ENCODE peak calls at places on chromosome 14, in seven cellular contexts. K is spleen, O is tibial nerve, X is aorta, C is astrocyte, Z is endodermal cell, B is colonic mucosa. M is an unnamed sample.

GRCh38 chr14:76446921-76447320 is 71.0 kb downstream of the ESRRB start:
- DNase-seq in K (no peak), O (no peak), X (no peak), C (no peak), Z (no peak), B (no peak), M (no peak)

GRCh38 chr14:54175298-54175942 is 218.8 kb upstream of the BMP4 start:
- DNase-seq in K (no peak), O (peak; percentile 86), X (peak; percentile 46), C (peak; percentile 33), Z (peak; percentile 89), B (peak; percentile 83), M (peak; percentile 88)

GRCh38 chr14:96204151-96205058 is at the start of gene BDKRB2:
- DNase-seq in K (peak; percentile 74), O (peak; percentile 74), X (peak; percentile 72), C (peak; percentile 73), Z (peak; percentile 93), B (peak; percentile 86), M (peak; percentile 93)

GRCh38 chr14:68621400-68622365 is 171.2 kb downstream of the ZFP36L1 start:
- DNase-seq in K (no peak), O (peak; percentile 29), X (peak; percentile 83), C (peak; percentile 60), Z (peak; percentile 15), B (peak; percentile 22), M (no peak)

GRCh38 chr14:103535891-103536565 is 7.0 kb downstream of the TRMT61A start:
- DNase-seq in K (no peak), O (no peak), X (peak; percentile 38), C (no peak), Z (no peak), B (no peak), M (no peak)

GRCh38 chr14:106277503-106277902 is 751.1 kb downstream of the TMEM121 start:
- DNase-seq in K (no peak), O (no peak), X (no peak), C (no peak), Z (no peak), B (no peak), M (no peak)

GRCh38 chr14:88233915-88234314 is 89.2 kb downstream of the KCNK10 start:
- DNase-seq in K (no peak), O (no peak), X (no peak), C (no peak), Z (peak; percentile 75), B (peak; percentile 38), M (peak; percentile 14)

GRCh38 chr14:104283197-104284106 is 145.1 kb downstream of the KIF26A start:
- DNase-seq in K (peak; percentile 72), O (no peak), X (no peak), C (no peak), Z (peak; percentile 33), B (peak; percentile 84), M (no peak)

GRCh38 chr14:54166049-54166950 is 209.7 kb upstream of the BMP4 start:
- DNase-seq in K (no peak), O (no peak), X (peak; percentile 34), C (no peak), Z (no peak), B (no peak), M (no peak)

GRCh38 chr14:56342419-56342901 is 224.2 kb downstream of the PELI2 start:
- DNase-seq in K (no peak), O (no peak), X (no peak), C (peak; percentile 80), Z (no peak), B (no peak), M (no peak)

GRCh38 chr14:92500491-92500941 is 13.1 kb upstream of the RIN3 start:
- DNase-seq in K (peak; percentile 51), O (no peak), X (no peak), C (no peak), Z (peak; percentile 58), B (no peak), M (no peak)

GRCh38 chr14:72714871-72715214 is 179.1 kb downstream of the DPF3 start:
- DNase-seq in K (no peak), O (no peak), X (no peak), C (no peak), Z (no peak), B (no peak), M (no peak)

GRCh38 chr14:85479771-85480170 is 50.2 kb upstream of the FLRT2 start:
- DNase-seq in K (no peak), O (no peak), X (no peak), C (no peak), Z (no peak), B (no peak), M (no peak)

GRCh38 chr14:105273062-105273461 is 24.7 kb downstream of the BTBD6 start:
- DNase-seq in K (no peak), O (no peak), X (no peak), C (no peak), Z (no peak), B (no peak), M (no peak)

GRCh38 chr14:56135001-56135400 is 16.8 kb downstream of the PELI2 start:
- DNase-seq in K (no peak), O (no peak), X (no peak), C (no peak), Z (no peak), B (no peak), M (no peak)

GRCh38 chr14:24631749-24632335 is 2.1 kb downstream of the GZMB start:
- DNase-seq in K (no peak), O (no peak), X (no peak), C (no peak), Z (no peak), B (no peak), M (no peak)

GRCh38 chr14:91009501-91010152 is 50.8 kb downstream of the RPS6KA5 start:
- DNase-seq in K (no peak), O (no peak), X (no peak), C (no peak), Z (no peak), B (no peak), M (no peak)

DNA sequence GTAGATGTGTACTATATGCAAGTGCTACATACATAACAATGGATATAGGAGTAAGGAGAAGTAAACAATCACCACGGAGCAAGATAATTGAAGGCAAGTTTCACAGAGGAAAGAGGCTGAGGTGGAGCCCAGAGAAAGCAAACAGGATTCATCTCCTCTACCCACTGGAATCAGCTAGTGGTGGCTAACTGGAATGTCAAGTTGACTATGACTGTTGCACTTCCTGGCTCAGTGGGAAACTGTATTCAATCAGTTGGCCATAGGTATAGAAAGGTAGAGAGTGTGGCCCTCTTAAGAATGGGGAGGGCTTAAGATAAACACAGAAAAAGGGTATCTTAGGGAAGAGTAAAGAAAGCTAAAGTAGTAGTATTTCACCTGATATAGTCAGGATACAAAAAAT is 62.4 kb downstream of the MAP4K5 start:
- DNase-seq in K (no peak), O (no peak), X (no peak), C (no peak), Z (no peak), B (no peak), M (no peak)
- H3K27ac ChIP-seq in K (no peak overlapping the region), O (no peak overlapping the region), X (no peak overlapping the region), C (no peak overlapping the region), Z (no peak overlapping the region), B (no peak overlapping the region), M (no peak overlapping the region)

DNA sequence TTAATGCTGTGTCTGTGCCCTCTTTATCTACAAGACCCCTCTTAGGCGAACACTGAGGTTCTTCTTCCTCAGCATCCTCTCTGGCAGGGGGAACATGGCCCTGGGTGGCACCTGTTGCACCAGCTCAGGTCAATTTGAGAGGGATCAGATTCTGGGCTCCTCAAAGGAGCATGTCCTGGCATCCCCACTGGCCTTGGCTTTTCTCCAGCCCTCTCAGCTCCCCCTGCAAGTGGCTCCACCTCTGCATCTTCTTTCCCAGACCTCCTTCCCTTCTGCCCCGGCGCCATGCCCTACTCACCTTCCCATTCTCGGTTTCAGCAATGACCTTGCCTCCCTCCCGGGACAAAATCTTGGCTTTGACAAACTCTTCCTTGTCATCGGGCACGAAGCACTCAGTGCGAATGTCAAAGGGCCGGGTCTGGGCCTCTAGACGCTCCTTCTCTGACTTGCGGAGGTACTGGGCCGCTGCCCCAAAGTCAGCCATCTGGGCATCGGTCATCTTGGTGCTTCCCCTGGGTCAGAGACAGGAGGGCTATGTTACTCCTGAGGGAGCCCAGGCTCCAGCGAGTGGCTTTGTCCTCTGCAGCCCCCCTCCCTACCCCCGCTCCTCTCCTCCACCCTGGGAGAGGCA is 1.2 kb downstream of the MYH6 start:
- DNase-seq in K (no peak), O (no peak), X (peak; percentile 12), C (no peak), Z (no peak), B (no peak), M (no peak)
- H3K27ac ChIP-seq in K (no peak overlapping the region), O (no peak overlapping the region), X (no peak overlapping the region), C (no peak overlapping the region), Z (no peak overlapping the region), B (no peak overlapping the region), M (no peak overlapping the region)

GRCh38 chr14:61088081-61088480 is 107.0 kb downstream of the SLC38A6 start:
- DNase-seq in K (no peak), O (no peak), X (no peak), C (no peak), Z (no peak), B (no peak), M (no peak)

GRCh38 chr14:61091657-61092273 is 110.7 kb downstream of the SLC38A6 start:
- DNase-seq in K (no peak), O (no peak), X (peak; percentile 70), C (no peak), Z (peak; percentile 15), B (no peak), M (no peak)

GRCh38 chr14:61089126-61089750 is 108.2 kb downstream of the SLC38A6 start:
- DNase-seq in K (no peak), O (no peak), X (no peak), C (no peak), Z (peak; percentile 50), B (no peak), M (no peak)

DNA sequence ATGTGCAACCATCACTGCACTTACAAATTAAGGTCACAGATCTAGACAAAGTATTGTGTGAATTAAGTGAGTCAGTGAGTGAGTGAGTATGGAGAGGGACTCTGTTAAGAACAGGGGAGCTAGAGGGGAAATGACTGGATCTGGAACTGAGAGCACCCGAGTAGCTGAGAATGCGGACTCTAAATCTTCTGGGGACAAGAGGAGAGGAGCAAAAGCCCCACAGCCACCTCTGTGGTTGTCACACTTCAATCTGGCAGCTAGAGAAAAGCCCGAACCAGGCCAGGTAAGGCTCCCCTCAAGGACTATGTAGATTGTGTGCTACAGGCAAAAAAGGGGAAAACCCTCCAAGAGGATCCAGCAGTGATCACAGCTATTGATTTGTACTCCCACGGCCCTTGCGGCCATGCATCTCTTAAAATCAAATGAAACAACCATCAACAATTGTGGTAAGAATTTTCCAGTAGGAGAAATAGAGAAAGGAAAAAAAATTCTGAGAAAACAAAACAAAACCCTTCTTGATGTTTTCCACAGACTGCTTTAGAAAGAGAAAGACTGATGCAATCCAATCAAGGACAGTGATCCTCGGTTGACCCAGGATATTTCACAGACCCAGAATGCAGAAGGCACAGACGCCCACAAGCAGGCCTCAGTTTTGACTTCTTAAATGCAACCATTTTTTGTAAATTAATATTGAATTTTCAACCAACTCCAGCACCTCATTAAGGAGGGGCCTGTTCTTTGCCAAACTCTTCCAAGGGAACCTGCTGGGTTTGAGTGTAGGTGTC is 109.6 kb downstream of the SLC38A6 start:
- DNase-seq in K (no peak), O (no peak), X (no peak), C (no peak), Z (peak; percentile 28), B (no peak), M (no peak)
- H3K27ac ChIP-seq in K (no peak overlapping the region), O (no peak overlapping the region), X (no peak overlapping the region), C (no peak overlapping the region), Z (no peak overlapping the region), B (no peak overlapping the region), M (no peak overlapping the region)

DNA sequence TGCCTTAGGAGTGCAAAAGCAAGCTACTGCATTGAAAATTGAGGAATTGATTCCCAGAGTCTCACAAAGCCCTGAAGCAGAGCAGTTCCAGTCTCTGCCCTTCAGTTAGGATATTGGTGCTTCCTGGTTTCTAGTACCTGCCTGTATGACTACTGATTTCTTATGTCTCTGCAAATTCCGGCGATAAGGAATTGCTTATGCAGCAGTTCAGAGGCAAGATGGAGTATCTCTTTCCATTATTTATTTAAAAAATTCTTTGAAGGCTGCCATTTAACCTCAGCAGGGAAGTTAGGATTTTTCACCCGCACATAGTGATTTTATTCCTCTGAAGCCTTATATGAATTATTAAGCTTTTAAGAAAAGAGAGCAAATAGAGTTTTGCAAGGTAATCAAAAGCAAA is 184.9 kb upstream of the SSTR1 start:
- DNase-seq in K (no peak), O (no peak), X (no peak), C (no peak), Z (no peak), B (no peak), M (no peak)
- H3K27ac ChIP-seq in K (no peak overlapping the region), O (no peak overlapping the region), X (no peak overlapping the region), C (no peak overlapping the region), Z (no peak overlapping the region), B (no peak overlapping the region), M (no peak overlapping the region)